ENCODE peak calls at places on chromosomes 12 and 14, in four cellular contexts. One of them, this sample, is unnamed.

GRCh38 chr12:47216150-47216677 is 136.5 kb upstream of the AMIGO2 start:
- DNase-seq in foreskin keratinocyte: no peak
- DNase-seq in AG09309: no peak
- DNase-seq in HT1080: no peak
- DNase-seq in this sample: no peak

GRCh38 chr12:63857771-63858670 is 13.5 kb downstream of the SRGAP1 start:
- DNase-seq in foreskin keratinocyte: no peak
- DNase-seq in AG09309: peak; percentile 16
- DNase-seq in HT1080: no peak
- DNase-seq in this sample: peak; percentile 80

GRCh38 chr12:52168019-52168717 is 23.6 kb downstream of the KRT80 start:
- DNase-seq in foreskin keratinocyte: peak; percentile 65
- DNase-seq in AG09309: no peak
- DNase-seq in HT1080: no peak
- DNase-seq in this sample: no peak

GRCh38 chr14:68774771-68775613 is 17.9 kb downstream of the ZFP36L1 start:
- DNase-seq in foreskin keratinocyte: peak; percentile 87
- DNase-seq in AG09309: peak; percentile 84
- DNase-seq in HT1080: peak; percentile 79
- DNase-seq in this sample: no peak

GRCh38 chr14:57875296-57875695 is 9.4 kb upstream of the SLC35F4 start:
- DNase-seq in foreskin keratinocyte: no peak
- DNase-seq in AG09309: no peak
- DNase-seq in HT1080: no peak
- DNase-seq in this sample: no peak

GRCh38 chr14:92500491-92500941 is 13.1 kb upstream of the RIN3 start:
- DNase-seq in foreskin keratinocyte: no peak
- DNase-seq in AG09309: no peak
- DNase-seq in HT1080: peak; percentile 11
- DNase-seq in this sample: peak; percentile 31

GRCh38 chr12:49260165-49260564 is 4.7 kb upstream of the TUBA1C start:
- DNase-seq in foreskin keratinocyte: peak; percentile 55
- DNase-seq in AG09309: peak; percentile 47
- DNase-seq in HT1080: peak; percentile 75
- DNase-seq in this sample: no peak

GRCh38 chr12:51222461-51222860 is 4.6 kb upstream of the POU6F1 start:
- DNase-seq in foreskin keratinocyte: no peak
- DNase-seq in AG09309: no peak
- DNase-seq in HT1080: no peak
- DNase-seq in this sample: no peak

GRCh38 chr14:101704140-101704539 is 57.4 kb upstream of the PPP2R5C start:
- DNase-seq in foreskin keratinocyte: no peak
- DNase-seq in AG09309: no peak
- DNase-seq in HT1080: no peak
- DNase-seq in this sample: no peak

GRCh38 chr14:91509083-91509877 is 830 bp downstream of the PPP4R3A start:
- DNase-seq in foreskin keratinocyte: peak; percentile 22
- DNase-seq in AG09309: no peak
- DNase-seq in HT1080: peak; percentile 24
- DNase-seq in this sample: no peak

GRCh38 chr12:48340891-48341290 is 9.8 kb downstream of the ZNF641 start:
- DNase-seq in foreskin keratinocyte: no peak
- DNase-seq in AG09309: no peak
- DNase-seq in HT1080: no peak
- DNase-seq in this sample: no peak

GRCh38 chr12:93664573-93665138 is 12.5 kb upstream of the CRADD start:
- DNase-seq in foreskin keratinocyte: peak; percentile 54
- DNase-seq in AG09309: no peak
- DNase-seq in HT1080: peak; percentile 62
- DNase-seq in this sample: peak; percentile 13

GRCh38 chr12:72957454-72957853 is 685.3 kb downstream of the TRHDE start:
- DNase-seq in foreskin keratinocyte: peak; percentile 4
- DNase-seq in AG09309: no peak
- DNase-seq in HT1080: peak; percentile 76
- DNase-seq in this sample: no peak

GRCh38 chr12:18810537-18811253 is 72.8 kb downstream of the CAPZA3 start:
- DNase-seq in foreskin keratinocyte: no peak
- DNase-seq in AG09309: no peak
- DNase-seq in HT1080: no peak
- DNase-seq in this sample: no peak

GRCh38 chr12:62021808-62022207 is 238.4 kb upstream of the USP15 start:
- DNase-seq in foreskin keratinocyte: no peak
- DNase-seq in AG09309: no peak
- DNase-seq in HT1080: no peak
- DNase-seq in this sample: no peak

GRCh38 chr14:24806061-24806678 is 172.2 kb upstream of the GZMB start:
- DNase-seq in foreskin keratinocyte: peak; percentile 36
- DNase-seq in AG09309: peak; percentile 4
- DNase-seq in HT1080: peak; percentile 51
- DNase-seq in this sample: peak; percentile 34

GRCh38 chr12:14258468-14258947 is 107.0 kb upstream of the ATF7IP start:
- DNase-seq in foreskin keratinocyte: no peak
- DNase-seq in AG09309: no peak
- DNase-seq in HT1080: no peak
- DNase-seq in this sample: no peak

GRCh38 chr14:54676822-54677708 is 110.1 kb downstream of the SAMD4A start:
- DNase-seq in foreskin keratinocyte: peak; percentile 94
- DNase-seq in AG09309: peak; percentile 90
- DNase-seq in HT1080: peak; percentile 93
- DNase-seq in this sample: peak; percentile 99

GRCh38 chr14:55976619-55977018 is 141.6 kb upstream of the PELI2 start:
- DNase-seq in foreskin keratinocyte: no peak
- DNase-seq in AG09309: no peak
- DNase-seq in HT1080: no peak
- DNase-seq in this sample: no peak

GRCh38 chr12:116423053-116423452 is 136.1 kb upstream of the MAP1LC3B2 start:
- DNase-seq in foreskin keratinocyte: peak; percentile 56
- DNase-seq in AG09309: peak; percentile 63
- DNase-seq in HT1080: no peak
- DNase-seq in this sample: no peak

GRCh38 chr12:86134571-86134970 is 121.6 kb downstream of the MGAT4C start:
- DNase-seq in foreskin keratinocyte: peak; percentile 52
- DNase-seq in AG09309: no peak
- DNase-seq in HT1080: peak; percentile 20
- DNase-seq in this sample: no peak

GRCh38 chr14:50823763-50824636 is 7.0 kb downstream of the NIN start:
- DNase-seq in foreskin keratinocyte: no peak
- DNase-seq in AG09309: no peak
- DNase-seq in HT1080: no peak
- DNase-seq in this sample: no peak

GRCh38 chr12:64325055-64325454 is 65.5 kb downstream of the C12orf56 start:
- DNase-seq in foreskin keratinocyte: no peak
- DNase-seq in AG09309: no peak
- DNase-seq in HT1080: no peak
- DNase-seq in this sample: no peak

GRCh38 chr12:110575326-110575725 is 7.8 kb downstream of the PPTC7 start:
- DNase-seq in foreskin keratinocyte: no peak
- DNase-seq in AG09309: no peak
- DNase-seq in HT1080: no peak
- DNase-seq in this sample: no peak

GRCh38 chr12:115979351-115979750 is 298.1 kb downstream of the MED13L start:
- DNase-seq in foreskin keratinocyte: no peak
- DNase-seq in AG09309: peak; percentile 37
- DNase-seq in HT1080: no peak
- DNase-seq in this sample: no peak

GRCh38 chr12:124270671-124271070 is 24.2 kb upstream of the RFLNA start:
- DNase-seq in foreskin keratinocyte: no peak
- DNase-seq in AG09309: no peak
- DNase-seq in HT1080: no peak
- DNase-seq in this sample: no peak

GRCh38 chr12:131784909-131785762 is 43.1 kb upstream of the MMP17 start:
- DNase-seq in foreskin keratinocyte: no peak
- DNase-seq in AG09309: peak; percentile 61
- DNase-seq in HT1080: no peak
- DNase-seq in this sample: peak; percentile 49